ENCODE peak calls at places on chromosomes 13 and 19, in six cellular contexts. One of them, this sample, is unnamed.

GRCh38 chr19:8145969-8146368 is 3.4 kb downstream of the FBN3 start:
- DNase-seq in activated T-cell treated with anti-CD3 and anti-CD28 coated beads, Interleukin-2, amount 50 U/mL, for 72 hours: no peak
- DNase-seq in cerebellum: no peak
- DNase-seq in dermis blood vessel endothelial cell: no peak
- DNase-seq in NCI-H1694 treated with DMSO at 0.1 percent for 48 hours: no peak
- DNase-seq in EL: no peak
- DNase-seq in this sample: no peak

GRCh38 chr19:51140441-51140840 is 1.7 kb upstream of the SIGLEC7 start:
- DNase-seq in EL: no peak
- DNase-seq in NCI-H1694 treated with DMSO at 0.1 percent for 48 hours: no peak
- DNase-seq in cerebellum: no peak
- DNase-seq in activated T-cell treated with anti-CD3 and anti-CD28 coated beads, Interleukin-2, amount 50 U/mL, for 72 hours: no peak
- DNase-seq in dermis blood vessel endothelial cell: no peak
- DNase-seq in this sample: no peak

GRCh38 chr19:33612928-33613327 is 8.8 kb upstream of the CHST8 start:
- DNase-seq in EL: no peak
- DNase-seq in dermis blood vessel endothelial cell: no peak
- DNase-seq in NCI-H1694 treated with DMSO at 0.1 percent for 48 hours: no peak
- DNase-seq in activated T-cell treated with anti-CD3 and anti-CD28 coated beads, Interleukin-2, amount 50 U/mL, for 72 hours: no peak
- DNase-seq in cerebellum: no peak
- DNase-seq in this sample: no peak

GRCh38 chr13:40153516-40153915 is 498.1 kb downstream of the COG6 start:
- DNase-seq in NCI-H1694 treated with DMSO at 0.1 percent for 48 hours: no peak
- DNase-seq in dermis blood vessel endothelial cell: peak; percentile 71
- DNase-seq in EL: no peak
- DNase-seq in cerebellum: no peak
- DNase-seq in activated T-cell treated with anti-CD3 and anti-CD28 coated beads, Interleukin-2, amount 50 U/mL, for 72 hours: no peak
- DNase-seq in this sample: no peak

GRCh38 chr19:52138614-52139290 is 986 bp downstream of the ZNF616 start:
- DNase-seq in EL: peak; percentile 30
- DNase-seq in NCI-H1694 treated with DMSO at 0.1 percent for 48 hours: peak; percentile 49
- DNase-seq in activated T-cell treated with anti-CD3 and anti-CD28 coated beads, Interleukin-2, amount 50 U/mL, for 72 hours: peak; percentile 24
- DNase-seq in cerebellum: peak; percentile 31
- DNase-seq in dermis blood vessel endothelial cell: peak; percentile 44
- DNase-seq in this sample: no peak

GRCh38 chr19:49916839-49917733 is 11.9 kb upstream of the ATF5 start:
- DNase-seq in EL: no peak
- DNase-seq in NCI-H1694 treated with DMSO at 0.1 percent for 48 hours: no peak
- DNase-seq in dermis blood vessel endothelial cell: peak; percentile 20
- DNase-seq in activated T-cell treated with anti-CD3 and anti-CD28 coated beads, Interleukin-2, amount 50 U/mL, for 72 hours: no peak
- DNase-seq in cerebellum: no peak
- DNase-seq in this sample: no peak

GRCh38 chr13:58018020-58018419 is 386.5 kb downstream of the PCDH17 start:
- DNase-seq in cerebellum: no peak
- DNase-seq in activated T-cell treated with anti-CD3 and anti-CD28 coated beads, Interleukin-2, amount 50 U/mL, for 72 hours: no peak
- DNase-seq in EL: no peak
- DNase-seq in dermis blood vessel endothelial cell: no peak
- DNase-seq in NCI-H1694 treated with DMSO at 0.1 percent for 48 hours: no peak
- DNase-seq in this sample: no peak

GRCh38 chr19:30252214-30252613 is 120.0 kb upstream of the ZNF536 start:
- DNase-seq in dermis blood vessel endothelial cell: no peak
- DNase-seq in NCI-H1694 treated with DMSO at 0.1 percent for 48 hours: no peak
- DNase-seq in activated T-cell treated with anti-CD3 and anti-CD28 coated beads, Interleukin-2, amount 50 U/mL, for 72 hours: no peak
- DNase-seq in EL: no peak
- DNase-seq in cerebellum: no peak
- DNase-seq in this sample: no peak

GRCh38 chr19:21474671-21475181 is 30.7 kb upstream of the ZNF429 start:
- DNase-seq in activated T-cell treated with anti-CD3 and anti-CD28 coated beads, Interleukin-2, amount 50 U/mL, for 72 hours: peak; percentile 87
- DNase-seq in cerebellum: peak; percentile 85
- DNase-seq in NCI-H1694 treated with DMSO at 0.1 percent for 48 hours: no peak
- DNase-seq in dermis blood vessel endothelial cell: peak; percentile 52
- DNase-seq in EL: peak; percentile 60
- DNase-seq in this sample: peak; percentile 30

GRCh38 chr19:5308471-5309437 is 31.9 kb downstream of the PTPRS start:
- DNase-seq in activated T-cell treated with anti-CD3 and anti-CD28 coated beads, Interleukin-2, amount 50 U/mL, for 72 hours: no peak
- DNase-seq in EL: peak; percentile 56
- DNase-seq in cerebellum: peak; percentile 81
- DNase-seq in dermis blood vessel endothelial cell: peak; percentile 80
- DNase-seq in NCI-H1694 treated with DMSO at 0.1 percent for 48 hours: peak; percentile 79
- DNase-seq in this sample: peak; percentile 65

GRCh38 chr19:34232566-34233481 is 21.5 kb upstream of the GARRE1 start:
- DNase-seq in EL: peak; percentile 90
- DNase-seq in cerebellum: no peak
- DNase-seq in NCI-H1694 treated with DMSO at 0.1 percent for 48 hours: no peak
- DNase-seq in activated T-cell treated with anti-CD3 and anti-CD28 coated beads, Interleukin-2, amount 50 U/mL, for 72 hours: peak; percentile 38
- DNase-seq in dermis blood vessel endothelial cell: peak; percentile 86
- DNase-seq in this sample: no peak

GRCh38 chr19:3679138-3679537 is 21.1 kb downstream of the PIP5K1C start:
- DNase-seq in dermis blood vessel endothelial cell: no peak
- DNase-seq in activated T-cell treated with anti-CD3 and anti-CD28 coated beads, Interleukin-2, amount 50 U/mL, for 72 hours: no peak
- DNase-seq in EL: no peak
- DNase-seq in cerebellum: no peak
- DNase-seq in NCI-H1694 treated with DMSO at 0.1 percent for 48 hours: no peak
- DNase-seq in this sample: no peak

GRCh38 chr13:29439601-29440381 is 155.7 kb downstream of the SLC7A1 start:
- DNase-seq in EL: no peak
- DNase-seq in cerebellum: no peak
- DNase-seq in NCI-H1694 treated with DMSO at 0.1 percent for 48 hours: no peak
- DNase-seq in dermis blood vessel endothelial cell: no peak
- DNase-seq in activated T-cell treated with anti-CD3 and anti-CD28 coated beads, Interleukin-2, amount 50 U/mL, for 72 hours: no peak
- DNase-seq in this sample: no peak

GRCh38 chr19:46613525-46613924 is 11.4 kb downstream of the PTGIR start:
- DNase-seq in EL: no peak
- DNase-seq in dermis blood vessel endothelial cell: no peak
- DNase-seq in NCI-H1694 treated with DMSO at 0.1 percent for 48 hours: no peak
- DNase-seq in cerebellum: no peak
- DNase-seq in activated T-cell treated with anti-CD3 and anti-CD28 coated beads, Interleukin-2, amount 50 U/mL, for 72 hours: no peak
- DNase-seq in this sample: no peak

GRCh38 chr19:13018037-13018914 is 23.0 kb downstream of the NFIX start:
- DNase-seq in activated T-cell treated with anti-CD3 and anti-CD28 coated beads, Interleukin-2, amount 50 U/mL, for 72 hours: no peak
- DNase-seq in dermis blood vessel endothelial cell: no peak
- DNase-seq in EL: peak; percentile 23
- DNase-seq in NCI-H1694 treated with DMSO at 0.1 percent for 48 hours: peak; percentile 18
- DNase-seq in cerebellum: peak; percentile 83
- DNase-seq in this sample: no peak

GRCh38 chr19:33665776-33666175 is 44.0 kb downstream of the CHST8 start:
- DNase-seq in dermis blood vessel endothelial cell: no peak
- DNase-seq in cerebellum: no peak
- DNase-seq in EL: no peak
- DNase-seq in activated T-cell treated with anti-CD3 and anti-CD28 coated beads, Interleukin-2, amount 50 U/mL, for 72 hours: no peak
- DNase-seq in NCI-H1694 treated with DMSO at 0.1 percent for 48 hours: no peak
- DNase-seq in this sample: no peak

GRCh38 chr19:44723952-44724319 is 24.6 kb upstream of the BCL3 start:
- DNase-seq in NCI-H1694 treated with DMSO at 0.1 percent for 48 hours: peak; percentile 45
- DNase-seq in cerebellum: peak; percentile 61
- DNase-seq in activated T-cell treated with anti-CD3 and anti-CD28 coated beads, Interleukin-2, amount 50 U/mL, for 72 hours: peak; percentile 80
- DNase-seq in EL: peak; percentile 82
- DNase-seq in dermis blood vessel endothelial cell: peak; percentile 88
- DNase-seq in this sample: peak; percentile 77

GRCh38 chr13:24662195-24663088 is 17.8 kb upstream of the ATP12A start:
- DNase-seq in dermis blood vessel endothelial cell: no peak
- DNase-seq in cerebellum: no peak
- DNase-seq in EL: no peak
- DNase-seq in NCI-H1694 treated with DMSO at 0.1 percent for 48 hours: no peak
- DNase-seq in activated T-cell treated with anti-CD3 and anti-CD28 coated beads, Interleukin-2, amount 50 U/mL, for 72 hours: no peak
- DNase-seq in this sample: no peak

GRCh38 chr19:1860821-1861598 is 2.4 kb downstream of the KLF16 start:
- DNase-seq in NCI-H1694 treated with DMSO at 0.1 percent for 48 hours: no peak
- DNase-seq in dermis blood vessel endothelial cell: no peak
- DNase-seq in EL: no peak
- DNase-seq in activated T-cell treated with anti-CD3 and anti-CD28 coated beads, Interleukin-2, amount 50 U/mL, for 72 hours: no peak
- DNase-seq in cerebellum: no peak
- DNase-seq in this sample: no peak

GRCh38 chr13:34555988-34556387 is 386.1 kb upstream of the NBEA start:
- DNase-seq in EL: no peak
- DNase-seq in activated T-cell treated with anti-CD3 and anti-CD28 coated beads, Interleukin-2, amount 50 U/mL, for 72 hours: no peak
- DNase-seq in cerebellum: no peak
- DNase-seq in dermis blood vessel endothelial cell: no peak
- DNase-seq in NCI-H1694 treated with DMSO at 0.1 percent for 48 hours: no peak
- DNase-seq in this sample: no peak

GRCh38 chr19:55640577-55641375 is at the start of gene ZNF580:
- DNase-seq in dermis blood vessel endothelial cell: peak; percentile 70
- DNase-seq in EL: peak; percentile 83
- DNase-seq in NCI-H1694 treated with DMSO at 0.1 percent for 48 hours: peak; percentile 47
- DNase-seq in cerebellum: peak; percentile 75
- DNase-seq in activated T-cell treated with anti-CD3 and anti-CD28 coated beads, Interleukin-2, amount 50 U/mL, for 72 hours: peak; percentile 72
- DNase-seq in this sample: no peak

GRCh38 chr19:5103061-5103701 is 134.3 kb downstream of the KDM4B start:
- DNase-seq in NCI-H1694 treated with DMSO at 0.1 percent for 48 hours: peak; percentile 19
- DNase-seq in EL: no peak
- DNase-seq in dermis blood vessel endothelial cell: peak; percentile 19
- DNase-seq in activated T-cell treated with anti-CD3 and anti-CD28 coated beads, Interleukin-2, amount 50 U/mL, for 72 hours: no peak
- DNase-seq in cerebellum: peak; percentile 85
- DNase-seq in this sample: peak; percentile 44

GRCh38 chr13:112248909-112249592 is 127.1 kb upstream of the SPACA7 start:
- DNase-seq in activated T-cell treated with anti-CD3 and anti-CD28 coated beads, Interleukin-2, amount 50 U/mL, for 72 hours: no peak
- DNase-seq in dermis blood vessel endothelial cell: no peak
- DNase-seq in cerebellum: no peak
- DNase-seq in NCI-H1694 treated with DMSO at 0.1 percent for 48 hours: no peak
- DNase-seq in EL: no peak
- DNase-seq in this sample: no peak

GRCh38 chr19:23800281-23800680 is 41.6 kb upstream of the ZNF681 start:
- DNase-seq in NCI-H1694 treated with DMSO at 0.1 percent for 48 hours: no peak
- DNase-seq in activated T-cell treated with anti-CD3 and anti-CD28 coated beads, Interleukin-2, amount 50 U/mL, for 72 hours: no peak
- DNase-seq in cerebellum: no peak
- DNase-seq in EL: no peak
- DNase-seq in dermis blood vessel endothelial cell: no peak
- DNase-seq in this sample: no peak

GRCh38 chr19:7535993-7536685 is 622 bp downstream of the PNPLA6 start:
- DNase-seq in cerebellum: no peak
- DNase-seq in dermis blood vessel endothelial cell: no peak
- DNase-seq in NCI-H1694 treated with DMSO at 0.1 percent for 48 hours: no peak
- DNase-seq in activated T-cell treated with anti-CD3 and anti-CD28 coated beads, Interleukin-2, amount 50 U/mL, for 72 hours: no peak
- DNase-seq in EL: no peak
- DNase-seq in this sample: no peak

GRCh38 chr19:5588441-5588840 is 20.7 kb upstream of the TINCR start:
- DNase-seq in cerebellum: peak; percentile 60
- DNase-seq in activated T-cell treated with anti-CD3 and anti-CD28 coated beads, Interleukin-2, amount 50 U/mL, for 72 hours: no peak
- DNase-seq in dermis blood vessel endothelial cell: no peak
- DNase-seq in EL: no peak
- DNase-seq in NCI-H1694 treated with DMSO at 0.1 percent for 48 hours: no peak
- DNase-seq in this sample: no peak

GRCh38 chr13:112928958-112929777 is 39.8 kb upstream of the MCF2L start:
- DNase-seq in cerebellum: no peak
- DNase-seq in NCI-H1694 treated with DMSO at 0.1 percent for 48 hours: no peak
- DNase-seq in EL: peak; percentile 37
- DNase-seq in dermis blood vessel endothelial cell: peak; percentile 50
- DNase-seq in activated T-cell treated with anti-CD3 and anti-CD28 coated beads, Interleukin-2, amount 50 U/mL, for 72 hours: no peak
- DNase-seq in this sample: peak; percentile 86

This sample was measured in dermis microvascular lymphatic vessel endothelial cell.